ENCODE peak calls at places on chromosomes 4 and X, in five cellular contexts. One of them, this sample, is unnamed.

GRCh38 chrX:34866636-34867035 is 76.0 kb upstream of the FAM47B start:
- DNase-seq in H9: no peak
- DNase-seq in neuronal stem cell: no peak
- DNase-seq in IMR-90: peak
- DNase-seq in mesendoderm: no peak
- DNase-seq in this sample: no peak

GRCh38 chrX:101682723-101683122 is 23.1 kb upstream of the ARMCX2 start:
- DNase-seq in H9: no peak
- DNase-seq in neuronal stem cell: no peak
- DNase-seq in IMR-90: peak
- DNase-seq in mesendoderm: peak
- DNase-seq in this sample: peak

GRCh38 chr4:92339671-92340070 is 35.9 kb downstream of the GRID2 start:
- DNase-seq in H9: no peak
- DNase-seq in neuronal stem cell: no peak
- DNase-seq in IMR-90: no peak
- DNase-seq in mesendoderm: no peak
- DNase-seq in this sample: no peak

GRCh38 chrX:97547873-97548578 is 664.3 kb downstream of the RPA4 start:
- DNase-seq in H9: no peak
- DNase-seq in neuronal stem cell: no peak
- DNase-seq in IMR-90: peak
- DNase-seq in mesendoderm: peak
- DNase-seq in this sample: peak

GRCh38 chrX:38271154-38271716 is 50.6 kb upstream of the SRPX start:
- DNase-seq in H9: no peak
- DNase-seq in neuronal stem cell: no peak
- DNase-seq in IMR-90: no peak
- DNase-seq in mesendoderm: no peak
- DNase-seq in this sample: no peak

GRCh38 chr4:105074097-105074496 is 72.6 kb upstream of the TET2 start:
- DNase-seq in H9: no peak
- DNase-seq in neuronal stem cell: no peak
- DNase-seq in IMR-90: no peak
- DNase-seq in mesendoderm: no peak
- DNase-seq in this sample: no peak

GRCh38 chr4:40840255-40840984 is 90.7 kb downstream of the NSUN7 start:
- DNase-seq in H9: no peak
- DNase-seq in neuronal stem cell: no peak
- DNase-seq in IMR-90: no peak
- DNase-seq in mesendoderm: no peak
- DNase-seq in this sample: no peak

GRCh38 chr4:6892190-6892908 is 17.3 kb upstream of the TBC1D14 start:
- DNase-seq in H9: peak
- DNase-seq in neuronal stem cell: no peak
- DNase-seq in IMR-90: peak
- DNase-seq in mesendoderm: peak
- DNase-seq in this sample: peak

GRCh38 chr4:91502365-91502764 is 801.4 kb upstream of the GRID2 start:
- DNase-seq in H9: no peak
- DNase-seq in neuronal stem cell: no peak
- DNase-seq in IMR-90: no peak
- DNase-seq in mesendoderm: peak
- DNase-seq in this sample: peak

GRCh38 chr4:76106442-76106841 is 31.9 kb downstream of the ART3 start:
- DNase-seq in H9: no peak
- DNase-seq in neuronal stem cell: no peak
- DNase-seq in IMR-90: no peak
- DNase-seq in mesendoderm: no peak
- DNase-seq in this sample: no peak

GRCh38 chr4:10011885-10012284 is 9.4 kb downstream of the SLC2A9 start:
- DNase-seq in H9: no peak
- DNase-seq in neuronal stem cell: no peak
- DNase-seq in IMR-90: no peak
- DNase-seq in mesendoderm: no peak
- DNase-seq in this sample: no peak

GRCh38 chrX:151830911-151831310 is 81.8 kb upstream of the MAGEA4 start:
- DNase-seq in H9: no peak
- DNase-seq in neuronal stem cell: no peak
- DNase-seq in IMR-90: no peak
- DNase-seq in mesendoderm: peak
- DNase-seq in this sample: no peak

GRCh38 chrX:130091976-130092522 is 18.2 kb downstream of the ELF4 start:
- DNase-seq in H9: peak
- DNase-seq in neuronal stem cell: no peak
- DNase-seq in IMR-90: no peak
- DNase-seq in mesendoderm: peak
- DNase-seq in this sample: no peak

GRCh38 chr4:83852085-83852451 is 316.2 kb downstream of the GPAT3 start:
- DNase-seq in H9: no peak
- DNase-seq in neuronal stem cell: no peak
- DNase-seq in IMR-90: peak
- DNase-seq in mesendoderm: peak
- DNase-seq in this sample: peak

GRCh38 chr4:168618577-168619265 is 121.9 kb downstream of the PALLD start:
- DNase-seq in H9: no peak
- DNase-seq in neuronal stem cell: no peak
- DNase-seq in IMR-90: peak
- DNase-seq in mesendoderm: no peak
- DNase-seq in this sample: no peak

GRCh38 chrX:131609480-131609879 is 65.6 kb downstream of the OR13H1 start:
- DNase-seq in H9: peak
- DNase-seq in neuronal stem cell: no peak
- DNase-seq in IMR-90: no peak
- DNase-seq in mesendoderm: peak
- DNase-seq in this sample: no peak

GRCh38 chrX:5051831-5052491 is 1176.7 kb downstream of the NLGN4X start:
- DNase-seq in H9: no peak
- DNase-seq in neuronal stem cell: no peak
- DNase-seq in IMR-90: no peak
- DNase-seq in mesendoderm: peak
- DNase-seq in this sample: peak

GRCh38 chr4:8523175-8523574 is 57.0 kb upstream of the GPR78 start:
- DNase-seq in H9: no peak
- DNase-seq in neuronal stem cell: no peak
- DNase-seq in IMR-90: no peak
- DNase-seq in mesendoderm: no peak
- DNase-seq in this sample: no peak

GRCh38 chr4:8526363-8526855 is 53.8 kb upstream of the GPR78 start:
- DNase-seq in H9: no peak
- DNase-seq in neuronal stem cell: no peak
- DNase-seq in IMR-90: no peak
- DNase-seq in mesendoderm: no peak
- DNase-seq in this sample: no peak

GRCh38 chr4:8522160-8523120 is 57.8 kb upstream of the GPR78 start:
- DNase-seq in H9: no peak
- DNase-seq in neuronal stem cell: no peak
- DNase-seq in IMR-90: no peak
- DNase-seq in mesendoderm: no peak
- DNase-seq in this sample: no peak

GRCh38 chr4:8524595-8525382 is 55.4 kb upstream of the GPR78 start:
- DNase-seq in H9: no peak
- DNase-seq in neuronal stem cell: no peak
- DNase-seq in IMR-90: no peak
- DNase-seq in mesendoderm: no peak
- DNase-seq in this sample: no peak

DNA sequence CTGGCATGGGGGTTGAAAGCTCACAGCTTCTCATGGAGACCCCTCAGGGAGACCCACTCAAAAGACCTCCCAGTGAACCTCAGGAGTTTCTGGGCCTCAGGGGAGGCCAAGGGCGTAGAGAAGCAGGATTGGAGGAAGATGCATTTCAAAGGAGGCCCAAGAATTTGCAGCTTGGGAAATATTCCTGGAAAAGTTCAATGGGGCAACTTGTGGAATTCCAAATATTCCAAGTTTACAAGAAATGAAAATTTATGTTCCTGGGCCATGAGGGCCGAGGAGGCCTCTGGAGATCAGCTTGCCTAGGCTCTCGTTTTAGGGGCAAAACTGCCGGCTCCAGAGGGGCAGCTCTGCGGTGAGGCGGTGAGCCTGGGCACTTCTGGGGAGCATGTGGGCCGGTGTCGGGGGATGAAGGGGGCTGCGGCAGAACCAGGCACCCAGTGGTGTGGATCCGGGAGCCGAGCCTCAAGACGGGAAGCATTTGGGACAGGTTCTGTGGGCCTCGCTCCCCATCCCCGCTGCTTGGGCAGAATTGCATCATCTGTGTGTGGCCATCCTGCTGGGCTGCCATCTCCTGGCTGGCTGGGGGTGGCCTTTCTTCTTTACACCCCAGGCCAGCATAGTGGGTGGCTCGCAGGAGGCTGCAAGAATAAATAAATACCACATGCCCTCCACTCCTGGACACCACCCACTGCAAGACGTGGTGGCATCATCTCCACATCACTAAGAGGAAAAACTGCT is 54.6 kb upstream of the GPR78 start:
- DNase-seq in H9: no peak
- DNase-seq in neuronal stem cell: no peak
- DNase-seq in IMR-90: peak
- DNase-seq in mesendoderm: no peak
- DNase-seq in this sample: peak
- H4K8ac ChIP-seq in H9: no peak
- H4K8ac ChIP-seq in neuronal stem cell: no peak
- H4K8ac ChIP-seq in IMR-90: peak
- H4K8ac ChIP-seq in mesendoderm: no peak
- H4K8ac ChIP-seq in this sample: peak

GRCh38 chrX:345020-345925 is 26.7 kb upstream of the GTPBP6 start:
- DNase-seq in H9: no peak
- DNase-seq in neuronal stem cell: no peak
- DNase-seq in IMR-90: no peak
- DNase-seq in mesendoderm: no peak
- DNase-seq in this sample: no peak
- H4K8ac ChIP-seq in H9: no peak
- H4K8ac ChIP-seq in neuronal stem cell: no peak
- H4K8ac ChIP-seq in IMR-90: no peak
- H4K8ac ChIP-seq in mesendoderm: no peak
- H4K8ac ChIP-seq in this sample: no peak

GRCh38 chr4:60463846-60464502 is 736.2 kb upstream of the ADGRL3 start:
- DNase-seq in H9: no peak
- DNase-seq in neuronal stem cell: no peak
- DNase-seq in IMR-90: no peak
- DNase-seq in mesendoderm: peak
- DNase-seq in this sample: peak
- H4K8ac ChIP-seq in H9: no peak
- H4K8ac ChIP-seq in neuronal stem cell: no peak
- H4K8ac ChIP-seq in IMR-90: no peak
- H4K8ac ChIP-seq in mesendoderm: no peak
- H4K8ac ChIP-seq in this sample: no peak

GRCh38 chr4:145734576-145735329 is 54.8 kb downstream of the C4orf51 start:
- DNase-seq in H9: no peak
- DNase-seq in neuronal stem cell: no peak
- DNase-seq in IMR-90: peak
- DNase-seq in mesendoderm: peak
- DNase-seq in this sample: peak
- H4K8ac ChIP-seq in H9: no peak
- H4K8ac ChIP-seq in neuronal stem cell: no peak
- H4K8ac ChIP-seq in IMR-90: peak
- H4K8ac ChIP-seq in mesendoderm: no peak
- H4K8ac ChIP-seq in this sample: peak

GRCh38 chrX:155612312-155613224 is at the start of gene TMLHE:
- DNase-seq in H9: peak
- DNase-seq in neuronal stem cell: peak
- DNase-seq in IMR-90: peak
- DNase-seq in mesendoderm: peak
- DNase-seq in this sample: peak
- H4K8ac ChIP-seq in H9: no peak
- H4K8ac ChIP-seq in neuronal stem cell: peak
- H4K8ac ChIP-seq in IMR-90: peak
- H4K8ac ChIP-seq in mesendoderm: peak
- H4K8ac ChIP-seq in this sample: peak

GRCh38 chr4:1983053-1983845 is 25.5 kb downstream of the NELFA start:
- DNase-seq in H9: no peak
- DNase-seq in neuronal stem cell: no peak
- DNase-seq in IMR-90: no peak
- DNase-seq in mesendoderm: no peak
- DNase-seq in this sample: no peak
- H4K8ac ChIP-seq in H9: no peak
- H4K8ac ChIP-seq in neuronal stem cell: peak
- H4K8ac ChIP-seq in IMR-90: no peak
- H4K8ac ChIP-seq in mesendoderm: no peak
- H4K8ac ChIP-seq in this sample: no peak

GRCh38 chr4:86934147-86934771 is 552 bp upstream of the AFF1 start:
- DNase-seq in H9: no peak
- DNase-seq in neuronal stem cell: no peak
- DNase-seq in IMR-90: no peak
- DNase-seq in mesendoderm: peak
- DNase-seq in this sample: no peak

GRCh38 chr4:86935833-86936721 is 1.3 kb downstream of the AFF1 start:
- DNase-seq in H9: peak
- DNase-seq in neuronal stem cell: peak
- DNase-seq in IMR-90: peak
- DNase-seq in mesendoderm: peak
- DNase-seq in this sample: peak

GRCh38 chr4:86939123-86939522 is 4.3 kb downstream of the AFF1 start:
- DNase-seq in H9: no peak
- DNase-seq in neuronal stem cell: no peak
- DNase-seq in IMR-90: no peak
- DNase-seq in mesendoderm: no peak
- DNase-seq in this sample: peak

GRCh38 chr4:86935499-86935832 is 655 bp downstream of the AFF1 start:
- DNase-seq in H9: no peak
- DNase-seq in neuronal stem cell: peak
- DNase-seq in IMR-90: no peak
- DNase-seq in mesendoderm: no peak
- DNase-seq in this sample: no peak

DNA sequence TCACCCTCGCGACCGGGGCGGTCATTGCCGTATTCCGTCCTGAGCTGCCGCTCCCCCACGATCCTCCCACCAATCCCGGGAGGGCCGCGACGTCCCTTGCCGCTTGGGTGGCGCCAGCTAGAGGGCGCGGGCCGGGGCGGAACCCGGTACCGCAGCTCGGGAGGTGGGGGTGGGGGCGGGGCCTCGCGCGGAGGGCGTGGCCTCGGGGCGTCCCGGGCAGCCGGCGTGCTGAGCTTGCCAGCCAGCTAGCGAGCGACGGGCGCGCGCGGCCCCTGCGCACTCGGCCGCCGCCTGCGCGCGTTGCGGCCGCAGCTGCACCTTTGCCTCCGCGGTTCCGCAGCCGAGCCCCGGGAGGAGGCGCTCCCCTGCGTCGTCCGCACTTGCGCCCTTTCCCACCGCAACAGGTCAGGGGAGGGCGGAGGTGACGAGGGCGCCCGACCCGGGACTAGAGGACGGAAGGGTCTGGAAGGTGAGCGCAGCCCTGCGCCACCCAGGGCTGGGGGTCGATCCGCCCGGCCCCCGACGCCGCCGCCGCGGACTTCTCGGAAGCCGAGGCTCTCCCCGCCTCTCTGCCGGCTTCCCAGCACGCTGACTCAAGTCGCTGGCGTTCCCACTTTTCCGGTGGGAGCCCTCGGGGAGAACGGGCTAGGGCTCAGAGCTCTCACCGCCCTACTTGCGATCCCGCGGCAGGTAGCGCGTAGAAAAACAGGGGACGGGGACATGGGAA is at the start of gene AFF1:
- DNase-seq in H9: peak
- DNase-seq in neuronal stem cell: peak
- DNase-seq in IMR-90: peak
- DNase-seq in mesendoderm: peak
- DNase-seq in this sample: peak
- H4K8ac ChIP-seq in H9: no peak
- H4K8ac ChIP-seq in neuronal stem cell: peak
- H4K8ac ChIP-seq in IMR-90: peak
- H4K8ac ChIP-seq in mesendoderm: no peak
- H4K8ac ChIP-seq in this sample: peak